ENCODE peak calls at places on chromosomes 7 and 10, in six cellular contexts. J is gastrocnemius medialis, P is heart left ventricle, Y is adrenal gland, L is lower lobe of right lung, O is IMR-90. E is an unnamed sample. For H3K36me3 and H3K4me1, the result is how much of the 10 kb centered on the place peaks cover.

GRCh38 chr10:117241541-117242462 is 888 bp downstream of the SLC18A2 start:
- DNase-seq in P (no peak), J (no peak), Y (no peak), L (no peak), O (no peak), E (no peak)

GRCh38 chr7:90671571-90671970 is 75.5 kb downstream of the CDK14 start:
- DNase-seq in P (no peak), Y (no peak), L (no peak), J (no peak), O (no peak), E (no peak)

GRCh38 chr7:128832880-128833147 is 2.6 kb downstream of the FLNC start:
- DNase-seq in Y (no peak), P (no peak), J (no peak), L (no peak), O (no peak), E (no peak)

GRCh38 chr10:70164179-70164578 is 6.1 kb downstream of the SAR1A start:
- DNase-seq in L (no peak), Y (no peak), P (no peak), J (no peak), O (no peak), E (no peak)

GRCh38 chr10:111976557-111976956 is 207.0 kb downstream of the GPAM start:
- DNase-seq in Y (no peak), P (no peak), J (no peak), O (no peak), L (no peak), E (no peak)

GRCh38 chr7:108012499-108013430 is 9.8 kb upstream of the LAMB1 start:
- DNase-seq in L (no peak), O (peak), Y (no peak), P (no peak), J (no peak), E (no peak)

GRCh38 chr10:29297678-29298077 is 8.8 kb downstream of the LYZL1 start:
- DNase-seq in J (no peak), P (no peak), L (no peak), Y (no peak), O (no peak), E (no peak)

GRCh38 chr10:102302611-102303010 is 57.3 kb downstream of the GBF1 start:
- DNase-seq in J (no peak), P (no peak), L (no peak), Y (no peak), O (no peak), E (no peak)

GRCh38 chr7:41046221-41046761 is 656.6 kb downstream of the INHBA start:
- DNase-seq in P (peak), L (no peak), Y (no peak), J (peak), O (peak), E (no peak)

GRCh38 chr7:116025098-116025809 is 5.3 kb downstream of the TFEC start:
- DNase-seq in Y (no peak), O (peak), P (no peak), L (no peak), J (no peak), E (no peak)

GRCh38 chr7:134044682-134045081 is 82.5 kb upstream of the LRGUK start:
- DNase-seq in J (no peak), L (no peak), P (no peak), Y (no peak), O (peak), E (no peak)

GRCh38 chr10:72170263-72170662 is 45.5 kb upstream of the ANAPC16 start:
- DNase-seq in Y (peak), O (no peak), L (peak), J (peak), P (no peak), E (no peak)

GRCh38 chr7:135536160-135536559 is 21.6 kb upstream of the NUP205 start:
- DNase-seq in P (no peak), L (no peak), O (peak), J (no peak), Y (peak), E (no peak)

GRCh38 chr7:102938679-102939078 is 25.9 kb downstream of the LRRC17 start:
- DNase-seq in O (no peak), L (no peak), P (no peak), J (no peak), Y (no peak), E (no peak)

GRCh38 chr10:72470670-72471069 is 116.0 kb upstream of the DNAJB12 start:
- DNase-seq in L (no peak), P (no peak), O (no peak), Y (no peak), J (no peak), E (no peak)

DNA sequence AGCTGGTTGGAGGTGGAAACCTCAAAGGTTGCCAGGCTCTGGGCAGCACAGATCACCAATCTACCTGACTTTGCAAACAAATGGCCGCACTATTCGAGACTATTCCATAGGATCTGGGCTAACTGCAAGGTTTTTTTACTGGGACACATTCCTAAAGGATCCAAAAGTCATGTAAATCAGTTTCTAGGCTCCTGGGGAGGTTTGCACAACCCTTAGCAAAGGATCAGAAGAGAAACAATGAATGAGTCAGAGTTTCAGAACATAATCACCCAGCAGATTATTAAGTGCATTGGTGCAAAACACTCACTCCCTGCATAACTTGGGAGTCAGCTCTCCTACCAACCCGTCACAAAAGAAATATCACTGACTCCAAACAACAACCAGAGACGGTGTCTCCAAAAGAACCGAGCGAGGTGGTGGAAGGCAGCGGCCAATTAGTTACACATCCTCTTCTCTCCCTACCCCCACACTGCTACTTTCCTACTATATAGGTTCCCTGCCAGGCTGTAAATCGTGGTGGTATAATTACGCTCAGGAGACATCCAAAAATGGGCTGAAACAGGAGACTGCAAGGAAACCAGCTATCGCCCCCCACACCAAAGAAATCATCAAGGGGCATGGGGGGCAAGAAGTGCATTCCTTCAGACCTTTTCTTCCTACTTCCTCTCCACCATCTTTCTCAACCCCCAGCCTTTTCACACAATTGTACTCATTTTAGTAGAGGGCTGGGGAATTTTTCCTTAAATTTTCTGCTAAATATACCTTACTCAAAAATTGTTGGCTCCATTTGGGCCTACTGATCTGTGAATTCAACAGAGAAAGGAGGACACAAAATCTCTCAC is 3.2 kb downstream of the UBE2H start:
- DNase-seq in L (no peak), P (no peak), J (no peak), O (peak), Y (peak), E (no peak)
- H3K4me3 ChIP-seq in L (peak), P (peak), J (peak), O (peak), Y (no peak), E (peak)

GRCh38 chr10:11263039-11263345 is 245.3 kb downstream of the CELF2 start:
- DNase-seq in J (no peak), L (no peak), Y (no peak), P (no peak), O (no peak), E (no peak)

GRCh38 chr10:11262210-11263038 is 244.8 kb downstream of the CELF2 start:
- DNase-seq in Y (no peak), P (no peak), L (no peak), O (no peak), J (no peak), E (no peak)

GRCh38 chr10:11260136-11260535 is 242.5 kb downstream of the CELF2 start:
- DNase-seq in P (no peak), J (no peak), L (no peak), O (no peak), Y (no peak), E (no peak)

GRCh38 chr10:11261143-11261542 is 243.5 kb downstream of the CELF2 start:
- DNase-seq in J (no peak), P (no peak), O (no peak), L (no peak), Y (no peak), E (no peak)

DNA sequence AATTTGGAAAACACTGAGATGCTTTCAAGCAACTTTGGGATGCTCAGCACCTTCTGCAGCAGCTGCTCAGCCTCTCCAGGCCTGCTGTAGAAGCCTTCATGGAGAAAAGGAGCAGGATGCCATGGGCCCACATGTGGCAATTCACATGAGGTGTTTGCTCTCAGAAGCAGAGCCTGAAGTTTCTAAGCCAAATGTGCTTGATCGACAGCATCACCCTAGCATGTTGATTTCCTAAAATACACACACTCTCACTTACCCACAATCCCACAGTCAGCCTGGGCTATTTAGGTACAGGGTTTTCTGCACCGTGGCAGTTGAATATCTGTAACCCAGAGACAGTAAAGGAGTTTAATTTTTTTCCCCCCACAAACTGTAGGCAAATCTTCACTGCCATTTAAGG is 244.0 kb downstream of the CELF2 start:
- DNase-seq in L (no peak), O (no peak), Y (no peak), J (no peak), P (no peak), E (no peak)
- H3K36me3 ChIP-seq in L (half or more), O (under half), Y (under half), J (under half), P (under half), E (half or more)

GRCh38 chr7:155358066-155358947 is 60.6 kb downstream of the INSIG1 start:
- DNase-seq in O (no peak), L (peak), P (no peak), J (no peak), Y (no peak), E (no peak)

GRCh38 chr7:155361363-155361680 is 63.6 kb downstream of the INSIG1 start:
- DNase-seq in J (no peak), L (peak), P (no peak), Y (no peak), O (no peak), E (no peak)

GRCh38 chr7:155360495-155361362 is 63.1 kb downstream of the INSIG1 start:
- DNase-seq in Y (no peak), J (no peak), O (no peak), P (no peak), L (peak), E (no peak)

GRCh38 chr7:155357573-155358041 is 59.9 kb downstream of the INSIG1 start:
- DNase-seq in O (peak), L (peak), P (no peak), Y (no peak), J (no peak), E (no peak)

DNA sequence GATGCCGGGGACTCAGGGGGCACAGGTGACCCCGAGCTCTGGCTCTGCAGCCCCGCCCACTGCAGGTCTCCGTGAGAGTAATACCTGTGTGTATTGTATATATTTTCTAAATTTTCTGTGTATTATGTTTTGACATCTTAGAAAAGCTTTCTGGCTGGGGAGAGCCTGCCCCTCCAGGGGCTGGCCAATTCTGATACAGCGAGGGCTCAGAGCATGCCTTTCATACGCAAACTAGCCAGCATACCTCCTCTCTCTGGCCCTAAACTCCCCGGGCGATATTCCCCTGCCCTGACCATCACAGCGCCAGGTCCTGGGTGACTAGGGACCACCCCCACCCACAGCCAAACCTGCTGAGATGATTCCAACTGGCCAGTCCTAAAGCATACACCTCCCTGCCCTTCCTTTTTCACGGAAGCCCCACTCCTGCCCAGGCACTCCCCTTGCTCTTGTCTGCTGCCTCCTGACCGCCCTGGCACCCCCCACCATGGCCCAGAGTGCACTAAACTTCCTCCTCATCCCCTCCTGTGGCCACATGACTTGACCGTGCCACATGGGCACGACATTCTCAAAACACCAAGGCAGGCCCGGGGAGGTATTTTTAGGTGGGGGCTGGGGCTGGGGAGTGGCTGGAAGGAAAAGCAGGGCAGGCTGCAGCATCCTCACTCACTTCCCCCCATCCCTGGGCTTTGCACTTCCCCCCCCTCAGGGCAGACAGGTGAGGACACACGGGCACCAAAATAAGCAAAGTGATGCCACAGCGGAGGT is 61.5 kb downstream of the INSIG1 start:
- DNase-seq in J (no peak), Y (no peak), L (no peak), O (no peak), P (no peak), E (no peak)
- H3K4me1 ChIP-seq in J (under half), Y (under half), L (under half), O (under half), P (under half), E (under half)

GRCh38 chr7:84876036-84876821 is 310.6 kb downstream of the SEMA3D start:
- DNase-seq in P (no peak), Y (no peak), J (no peak), O (no peak), L (no peak), E (no peak)

GRCh38 chr7:84879936-84880325 is 306.9 kb downstream of the SEMA3D start:
- DNase-seq in J (no peak), O (no peak), P (no peak), L (no peak), Y (no peak), E (no peak)

DNA sequence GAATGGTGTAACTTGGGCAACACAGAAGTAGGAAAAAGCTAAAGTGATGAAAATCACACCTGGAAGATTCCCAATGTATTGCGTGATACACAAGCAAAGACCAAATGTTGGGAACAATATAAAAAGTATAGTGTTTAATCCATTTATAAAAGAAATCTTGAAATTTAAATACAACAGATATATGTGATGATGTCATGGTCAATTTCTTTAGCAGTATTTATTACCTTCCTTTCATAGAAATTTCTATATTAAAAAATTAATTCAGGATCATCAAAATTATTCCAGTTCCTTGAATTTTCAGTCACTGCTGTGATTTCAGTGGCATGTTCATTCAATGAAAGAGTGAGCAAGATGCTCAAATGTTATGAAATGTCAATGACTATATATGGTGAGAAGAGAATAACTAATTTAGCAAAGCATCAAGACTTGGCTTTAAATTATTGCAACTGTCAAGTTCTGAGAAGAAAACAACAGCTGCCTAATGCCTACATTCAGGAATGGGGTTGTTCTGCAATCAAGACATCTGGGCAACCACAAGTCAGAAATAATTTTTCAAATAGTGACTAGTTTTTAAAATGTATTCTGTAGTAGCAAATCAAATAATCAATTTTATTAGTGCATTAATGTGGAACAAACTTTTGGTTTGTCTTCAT is 308.8 kb downstream of the SEMA3D start:
- DNase-seq in L (no peak), Y (no peak), J (no peak), O (no peak), P (no peak), E (no peak)
- H3K4me3 ChIP-seq in L (no peak), Y (no peak), J (no peak), O (no peak), P (no peak), E (no peak)

GRCh38 chr7:5653661-5654060 is 127.8 kb downstream of the RNF216 start:
- DNase-seq in L (no peak), J (no peak), Y (no peak), O (no peak), P (no peak), E (no peak)
- H3K36me3 ChIP-seq in L (under half), J (under half), Y (under half), O (under half), P (under half), E (half or more)

GRCh38 chr10:5620966-5621365 is 45.4 kb downstream of the ASB13 start:
- DNase-seq in Y (no peak), J (no peak), L (peak), O (no peak), P (no peak), E (no peak)
- H3K4me1 ChIP-seq in Y (under half), J (under half), L (under half), O (under half), P (under half), E (under half)

DNA sequence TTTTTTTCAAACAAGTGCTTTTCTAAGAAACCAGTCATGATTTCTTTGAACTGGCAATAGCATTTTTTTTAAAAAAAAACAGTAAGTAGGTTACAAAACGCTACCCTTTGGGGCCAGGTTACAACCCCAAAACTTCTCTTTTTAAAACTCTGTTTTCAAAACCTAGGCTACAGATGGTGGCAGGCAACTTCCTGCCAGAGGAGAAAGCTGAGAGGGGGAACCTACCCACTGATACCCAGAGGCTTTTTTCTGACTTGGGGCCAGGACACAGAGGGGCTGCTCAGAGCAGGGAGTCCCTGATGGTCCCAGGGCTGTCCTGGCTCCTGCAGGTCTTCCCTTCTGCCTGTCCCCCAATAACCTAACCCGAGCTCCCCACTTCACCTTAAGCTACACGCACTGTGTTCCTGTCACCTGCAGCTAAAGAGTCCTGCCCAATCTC is 6.9 kb downstream of the STN1 start:
- DNase-seq in P (no peak), J (no peak), L (no peak), O (no peak), Y (no peak), E (peak)
- H3K4me3 ChIP-seq in P (no peak), J (no peak), L (no peak), O (no peak), Y (no peak), E (peak)

DNA sequence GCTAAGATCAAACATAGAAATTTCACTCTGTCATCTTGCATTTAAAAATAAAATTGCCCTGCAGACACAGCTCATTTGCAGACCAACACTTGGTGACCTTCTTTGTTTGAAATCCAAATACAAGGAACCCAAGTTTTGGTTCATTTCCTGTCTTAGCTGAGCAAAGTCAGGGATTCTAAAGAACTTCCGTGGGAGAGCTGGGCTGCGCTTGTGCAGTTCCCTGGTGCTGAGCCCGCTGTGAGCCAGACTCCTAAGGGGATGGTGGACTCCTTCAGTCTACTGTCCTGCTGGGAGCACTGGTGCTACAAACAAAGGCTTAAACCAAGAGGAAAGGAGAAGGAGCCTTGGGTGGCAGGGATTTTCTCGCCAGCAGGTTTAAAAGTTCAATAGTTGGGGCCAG is 60.0 kb downstream of the MYOF start:
- DNase-seq in L (no peak), J (no peak), Y (no peak), P (no peak), O (peak), E (no peak)
- H3K36me3 ChIP-seq in L (under half), J (under half), Y (under half), P (under half), O (under half), E (under half)

DNA sequence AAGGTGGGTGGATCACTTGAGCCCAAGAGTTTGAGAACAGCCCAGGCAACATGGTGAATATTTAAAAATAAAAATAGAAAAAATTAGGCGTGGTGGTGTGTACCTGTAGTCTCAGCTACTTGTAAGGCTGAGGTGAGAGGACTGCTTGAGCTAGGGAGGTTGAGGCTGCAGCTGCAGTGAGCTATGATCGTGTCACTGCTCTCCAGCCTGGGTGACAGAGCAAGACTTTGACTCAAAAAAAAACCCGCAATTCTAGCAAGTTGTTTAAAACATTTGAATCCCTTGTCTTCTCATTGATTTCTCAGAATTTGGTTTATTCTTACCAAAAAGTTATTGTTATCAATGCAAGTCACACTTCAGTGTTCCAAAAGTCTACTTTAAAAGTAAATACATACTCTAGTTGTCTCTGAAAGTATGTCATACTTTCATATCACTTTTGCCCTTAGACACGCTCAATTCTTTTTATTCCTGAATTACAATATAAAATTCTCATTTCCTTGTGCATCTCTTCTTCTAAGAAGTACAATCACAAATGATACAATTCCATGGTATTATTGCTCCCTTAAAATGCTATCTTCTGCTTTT is 6.3 kb downstream of the EPC1 start:
- DNase-seq in L (no peak), Y (no peak), P (no peak), O (no peak), J (no peak), E (no peak)
- H3K4me1 ChIP-seq in L (half or more), Y (under half), P (half or more), O (under half), J (half or more), E (half or more)

E was measured in effector memory CD4-positive, alpha-beta T cell.